ENCODE peak calls at places on chromosomes 5 and 9, in seven cellular contexts. B, P, Z, L, J, D and K are unnamed samples. For H3K36me3, the result is how much of the 10 kb centered on the place peaks cover.

GRCh38 chr5:23977996-23978395 is 470.6 kb downstream of the PRDM9 start:
- DNase-seq in D (peak), L (peak), B (peak), P (no peak), Z (peak), J (no peak), K (no peak)

GRCh38 chr9:12884736-12885395 is 110.0 kb downstream of the LURAP1L start:
- DNase-seq in D (peak), J (no peak), B (peak), L (peak), P (no peak), Z (peak), K (no peak)

GRCh38 chr9:127855522-127855921 is 1.1 kb upstream of the ENG start:
- DNase-seq in B (no peak), D (no peak), Z (no peak), J (no peak), L (no peak), P (no peak), K (no peak)

GRCh38 chr9:90939367-90939766 is 137.7 kb downstream of the SYK start:
- DNase-seq in D (no peak), J (no peak), L (no peak), P (no peak), B (no peak), Z (no peak), K (no peak)

GRCh38 chr5:100828071-100828689 is 74.9 kb downstream of the ST8SIA4 start:
- DNase-seq in J (no peak), L (no peak), B (no peak), Z (no peak), D (no peak), P (no peak), K (no peak)

GRCh38 chr5:177595991-177596774 is 3.7 kb upstream of the B4GALT7 start:
- DNase-seq in L (no peak), J (no peak), Z (no peak), P (no peak), D (no peak), B (no peak), K (no peak)

GRCh38 chr9:84652496-84653081 is 16.9 kb upstream of the NTRK2 start:
- DNase-seq in L (no peak), P (no peak), D (no peak), B (no peak), Z (peak), J (no peak), K (no peak)

GRCh38 chr5:158354958-158355357 is 496.0 kb upstream of the CLINT1 start:
- DNase-seq in D (no peak), J (no peak), P (no peak), L (no peak), Z (no peak), B (no peak), K (no peak)

GRCh38 chr5:144484124-144484897 is 313.6 kb downstream of the KCTD16 start:
- DNase-seq in Z (peak), J (no peak), P (no peak), L (no peak), B (no peak), D (peak), K (no peak)

GRCh38 chr5:28014779-28015178 is 976.4 kb upstream of the CDH9 start:
- DNase-seq in D (peak), J (no peak), B (peak), Z (peak), P (no peak), L (peak), K (no peak)

GRCh38 chr9:120152295-120152694 is 427.7 kb downstream of the CDK5RAP2 start:
- DNase-seq in J (no peak), P (no peak), B (no peak), Z (no peak), L (peak), D (no peak), K (no peak)

GRCh38 chr5:74943905-74944304 is 77.7 kb upstream of the FAM169A start:
- DNase-seq in L (peak), P (no peak), B (no peak), J (no peak), Z (no peak), D (no peak), K (no peak)

GRCh38 chr9:90420211-90420610 is 222.4 kb downstream of the DIRAS2 start:
- DNase-seq in B (no peak), D (no peak), Z (no peak), P (no peak), J (no peak), L (no peak), K (no peak)

GRCh38 chr5:95959964-95960801 is 1.5 kb downstream of the ELL2 start:
- DNase-seq in B (no peak), D (no peak), L (no peak), Z (peak), J (no peak), P (peak), K (no peak)

GRCh38 chr5:31416547-31416946 is 115.3 kb downstream of the DROSHA start:
- DNase-seq in L (no peak), Z (no peak), D (no peak), P (no peak), J (no peak), B (no peak), K (no peak)

GRCh38 chr5:52895070-52895469 is 94.1 kb upstream of the ITGA2 start:
- DNase-seq in L (no peak), Z (peak), B (no peak), P (no peak), J (no peak), D (no peak), K (no peak)

GRCh38 chr5:179778591-179778990 is 15.2 kb upstream of the LTC4S start:
- DNase-seq in Z (no peak), P (no peak), J (no peak), L (no peak), D (no peak), B (no peak), K (peak)

GRCh38 chr5:174091006-174091578 is 45.6 kb downstream of the NSG2 start:
- DNase-seq in B (no peak), D (no peak), L (no peak), J (no peak), Z (peak), P (no peak), K (no peak)

GRCh38 chr5:158039911-158040347 is 181.0 kb upstream of the CLINT1 start:
- DNase-seq in J (no peak), D (peak), B (no peak), P (no peak), L (no peak), Z (no peak), K (no peak)

GRCh38 chr9:68577778-68578591 is 37.3 kb upstream of the TMEM252 start:
- DNase-seq in L (no peak), D (no peak), Z (no peak), B (no peak), J (no peak), P (no peak), K (no peak)

GRCh38 chr5:157278319-157279037 is 12.6 kb downstream of the CYFIP2 start:
- DNase-seq in L (no peak), Z (no peak), J (no peak), P (no peak), D (no peak), B (no peak), K (no peak)

GRCh38 chr5:132886064-132886823 is 12.8 kb downstream of the LEAP2 start:
- DNase-seq in J (no peak), L (peak), D (no peak), P (no peak), B (no peak), Z (no peak), K (no peak)

GRCh38 chr5:15601274-15601673 is 101.3 kb downstream of the FBXL7 start:
- DNase-seq in J (no peak), P (no peak), L (peak), B (no peak), Z (no peak), D (no peak), K (no peak)

GRCh38 chr9:127689332-127690000 is 17.3 kb upstream of the CFAP157 start:
- DNase-seq in L (no peak), Z (no peak), D (no peak), P (no peak), B (no peak), J (no peak), K (no peak)

GRCh38 chr9:134272302-134273023 is 53.8 kb upstream of the RXRA start:
- DNase-seq in Z (no peak), L (no peak), P (no peak), J (no peak), B (no peak), D (no peak), K (no peak)

GRCh38 chr9:110742741-110743371 is 74.3 kb downstream of the MUSK start:
- DNase-seq in D (no peak), L (peak), P (no peak), Z (peak), B (no peak), J (no peak), K (no peak)

GRCh38 chr5:72951850-72952468 is 3.9 kb upstream of the FCHO2 start:
- DNase-seq in J (no peak), B (no peak), P (no peak), D (peak), L (no peak), Z (no peak), K (no peak)

DNA sequence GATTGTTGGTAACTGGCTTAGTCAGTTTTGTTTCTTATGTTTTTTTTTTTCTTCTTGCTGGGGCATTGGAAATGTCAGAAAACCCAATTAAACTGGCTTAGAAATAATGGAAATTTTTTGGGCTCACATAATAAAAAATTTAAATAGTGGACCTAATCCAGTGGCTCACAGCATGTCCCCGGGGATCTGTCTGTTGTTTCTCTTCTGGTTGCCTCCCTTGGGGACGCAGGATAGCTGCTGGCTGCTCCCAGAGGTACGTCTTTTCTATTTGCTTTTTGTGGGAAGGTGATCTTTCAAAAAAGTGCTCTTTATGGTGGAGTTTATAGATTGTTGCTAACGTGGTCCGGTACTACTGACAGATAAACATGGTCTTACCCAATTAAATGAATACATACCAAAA is 52.2 kb downstream of the LMNB1 start:
- DNase-seq in J (no peak), D (no peak), B (no peak), Z (no peak), L (no peak), P (no peak), K (no peak)
- H3K36me3 ChIP-seq in J (under half), D (half or more), B (half or more), Z (half or more), L (half or more), P (under half), K (under half)

DNA sequence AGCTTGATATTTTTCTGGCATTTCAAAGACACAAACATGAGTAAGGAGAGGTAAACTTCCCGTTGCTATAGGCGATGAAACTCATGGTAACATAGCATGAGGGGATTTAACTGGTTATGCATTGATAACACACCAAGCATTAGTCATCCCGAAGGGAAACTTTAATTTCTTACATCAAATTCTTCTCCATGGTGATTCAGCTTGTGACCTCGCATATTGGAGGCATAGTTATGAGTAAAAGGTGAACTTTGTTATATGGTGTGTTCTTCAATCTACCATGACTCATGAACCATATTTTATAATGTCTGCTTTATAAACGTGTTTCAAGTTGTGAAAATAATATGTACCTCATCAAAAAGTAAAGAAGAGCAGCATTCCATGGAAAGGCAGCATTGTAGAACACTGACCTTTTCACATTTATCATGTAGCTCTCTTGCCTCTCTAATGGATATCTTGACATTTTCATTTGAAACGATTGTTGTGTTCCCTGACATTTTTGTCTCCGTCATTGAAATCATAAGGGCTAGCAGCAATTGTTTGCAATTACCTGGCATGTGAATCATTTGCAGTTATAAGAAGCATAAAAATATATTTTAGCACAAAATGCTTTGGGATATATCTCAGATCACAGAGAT is 491.8 kb downstream of the ANXA1 start:
- DNase-seq in B (no peak), Z (no peak), J (no peak), D (peak), P (no peak), L (no peak), K (no peak)
- H3K27ac ChIP-seq in B (no peak), Z (no peak), J (no peak), D (peak), P (no peak), L (no peak), K (no peak)

GRCh38 chr5:140524003-140524402 is 23.5 kb upstream of the EIF4EBP3 start:
- DNase-seq in J (no peak), D (no peak), P (no peak), B (no peak), L (no peak), Z (no peak), K (no peak)
- H3K36me3 ChIP-seq in J (under half), D (under half), P (half or more), B (half or more), L (under half), Z (half or more), K (half or more)

DNA sequence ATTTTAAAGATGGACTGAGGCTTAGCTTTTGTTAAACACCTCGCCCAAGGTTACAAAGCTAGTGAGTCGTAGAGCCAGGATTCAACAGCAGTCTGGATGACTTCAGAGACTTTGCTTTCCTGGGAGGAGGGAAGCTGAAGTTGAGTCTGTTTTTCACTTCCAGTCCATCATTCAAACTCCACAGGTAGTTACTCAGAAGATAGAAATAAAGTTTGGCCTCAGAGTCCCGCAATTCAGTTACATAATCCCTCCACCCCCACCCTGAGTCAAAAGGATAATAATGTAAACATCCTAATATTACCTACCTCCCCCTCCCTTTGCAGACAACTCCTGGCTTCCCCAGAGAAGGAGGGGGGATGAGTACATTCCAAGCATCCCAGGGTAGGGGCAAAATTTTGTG is 8.1 kb downstream of the HBEGF start:
- DNase-seq in J (no peak), L (no peak), Z (no peak), D (peak), B (no peak), P (no peak), K (no peak)
- H3K27ac ChIP-seq in J (no peak), L (no peak), Z (no peak), D (no peak), B (no peak), P (no peak), K (peak)

DNA sequence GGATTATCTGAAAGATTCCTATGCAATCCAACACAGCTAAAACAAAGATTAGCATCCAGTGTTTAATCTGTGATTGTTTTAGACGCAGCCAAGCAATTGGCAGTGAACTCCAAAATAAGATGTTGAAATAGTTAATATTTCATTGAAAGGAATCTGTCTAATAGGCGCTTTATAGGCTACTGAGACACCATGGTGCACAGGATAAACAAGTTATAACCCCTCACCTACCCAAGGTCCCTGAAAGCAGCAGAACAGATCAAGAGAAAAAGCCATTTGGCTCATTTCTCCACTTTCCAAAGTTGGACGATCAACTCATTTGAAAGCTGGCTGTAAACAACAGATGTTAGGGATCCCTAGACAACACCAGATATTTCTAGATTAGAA is 4.9 kb downstream of the PUM3 start:
- DNase-seq in L (no peak), D (no peak), B (no peak), Z (no peak), J (no peak), P (no peak), K (no peak)
- H3K36me3 ChIP-seq in L (under half), D (under half), B (under half), Z (under half), J (under half), P (under half), K (under half)